ENCODE peak calls at places on chromosomes 6 and 20, in six cellular contexts. H is CD8-positive, alpha-beta memory T cell; Q is HEK293T; F is BJ; Z is AG09309; W is stimulated activated naive CD8-positive, alpha-beta T cell treated with anti-CD3 and anti-CD28 coated beads, Interleukin-15, Interleukin-2, amounts not matched to agents 100 U/mL and 50 U/mL, for 24 hours. R is an unnamed sample.

GRCh38 chr20:32621071-32621913 is 36.2 kb upstream of the NOL4L start:
- DNase-seq in F (no peak), W (no peak), Z (no peak), Q (peak; percentile 45), H (no peak), R (no peak)

GRCh38 chr6:96015321-96015790 is 418 bp upstream of the FUT9 start:
- DNase-seq in Q (no peak), W (no peak), H (no peak), Z (no peak), F (no peak), R (no peak)

GRCh38 chr20:62891111-62891510 is 29.5 kb upstream of the TCFL5 start:
- DNase-seq in Z (no peak), Q (no peak), W (no peak), F (no peak), H (peak; percentile 51), R (no peak)

GRCh38 chr6:170057034-170057734 is 233.7 kb downstream of the DLL1 start:
- DNase-seq in W (no peak), Q (no peak), Z (no peak), F (no peak), H (no peak), R (no peak)

GRCh38 chr6:81204741-81205140 is 547.7 kb downstream of the TENT5A start:
- DNase-seq in F (peak; percentile 38), W (no peak), H (no peak), Z (peak; percentile 17), Q (no peak), R (no peak)

GRCh38 chr6:14467591-14467990 is 350.0 kb downstream of the CD83 start:
- DNase-seq in Q (no peak), H (no peak), Z (peak; percentile 41), W (no peak), F (no peak), R (no peak)

GRCh38 chr20:35355372-35355771 is 56.4 kb downstream of the UQCC1 start:
- DNase-seq in Q (no peak), H (no peak), W (no peak), Z (no peak), F (no peak), R (no peak)

GRCh38 chr6:156773935-156774871 is 3.0 kb upstream of the ARID1B start:
- DNase-seq in Z (no peak), F (no peak), Q (no peak), W (no peak), H (no peak), R (no peak)

GRCh38 chr6:142088858-142089216 is 43.9 kb upstream of the GJE1 start:
- DNase-seq in H (no peak), W (no peak), Q (no peak), F (peak; percentile 1), Z (no peak), R (peak; percentile 40)